ENCODE peak calls at places on chromosome 14, in eight cellular contexts. One of them, this sample, is unnamed.

GRCh38 chr14:61860294-61860918 is 98.2 kb downstream of the SNAPC1 start:
- DNase-seq in AG20443: peak
- DNase-seq in iPS-NIHi11: peak
- DNase-seq in amniotic stem cell: peak
- DNase-seq in activated CD8-positive, alpha-beta memory T cell treated with anti-CD3 and anti-CD28 coated beads for 1 hour: peak
- DNase-seq in fibroblast of pulmonary artery: peak
- DNase-seq in C1 segment of cervical spinal cord: no peak
- DNase-seq in stromal cell of bone marrow: no peak
- DNase-seq in this sample: peak

GRCh38 chr14:93859957-93860356 is 67.2 kb upstream of the FAM181A start:
- DNase-seq in AG20443: no peak
- DNase-seq in iPS-NIHi11: no peak
- DNase-seq in amniotic stem cell: no peak
- DNase-seq in activated CD8-positive, alpha-beta memory T cell treated with anti-CD3 and anti-CD28 coated beads for 1 hour: no peak
- DNase-seq in fibroblast of pulmonary artery: no peak
- DNase-seq in C1 segment of cervical spinal cord: no peak
- DNase-seq in stromal cell of bone marrow: no peak
- DNase-seq in this sample: no peak

GRCh38 chr14:104897286-104898194 is 27.1 kb upstream of the PLD4 start:
- DNase-seq in AG20443: no peak
- DNase-seq in iPS-NIHi11: peak
- DNase-seq in amniotic stem cell: no peak
- DNase-seq in activated CD8-positive, alpha-beta memory T cell treated with anti-CD3 and anti-CD28 coated beads for 1 hour: no peak
- DNase-seq in fibroblast of pulmonary artery: no peak
- DNase-seq in C1 segment of cervical spinal cord: no peak
- DNase-seq in stromal cell of bone marrow: no peak
- DNase-seq in this sample: no peak

GRCh38 chr14:56122306-56122705 is 4.1 kb downstream of the PELI2 start:
- DNase-seq in AG20443: peak
- DNase-seq in iPS-NIHi11: no peak
- DNase-seq in amniotic stem cell: no peak
- DNase-seq in activated CD8-positive, alpha-beta memory T cell treated with anti-CD3 and anti-CD28 coated beads for 1 hour: no peak
- DNase-seq in fibroblast of pulmonary artery: no peak
- DNase-seq in C1 segment of cervical spinal cord: no peak
- DNase-seq in stromal cell of bone marrow: no peak
- DNase-seq in this sample: no peak

GRCh38 chr14:60905930-60906329 is 74.9 kb downstream of the TRMT5 start:
- DNase-seq in AG20443: no peak
- DNase-seq in iPS-NIHi11: no peak
- DNase-seq in amniotic stem cell: no peak
- DNase-seq in activated CD8-positive, alpha-beta memory T cell treated with anti-CD3 and anti-CD28 coated beads for 1 hour: no peak
- DNase-seq in fibroblast of pulmonary artery: no peak
- DNase-seq in C1 segment of cervical spinal cord: no peak
- DNase-seq in stromal cell of bone marrow: no peak
- DNase-seq in this sample: no peak

GRCh38 chr14:77086951-77087350 is 11.1 kb upstream of the CIPC start:
- DNase-seq in AG20443: no peak
- DNase-seq in iPS-NIHi11: no peak
- DNase-seq in amniotic stem cell: no peak
- DNase-seq in activated CD8-positive, alpha-beta memory T cell treated with anti-CD3 and anti-CD28 coated beads for 1 hour: no peak
- DNase-seq in fibroblast of pulmonary artery: peak
- DNase-seq in C1 segment of cervical spinal cord: no peak
- DNase-seq in stromal cell of bone marrow: no peak
- DNase-seq in this sample: no peak

GRCh38 chr14:22509751-22510300 is 79.2 kb downstream of the DAD1 start:
- DNase-seq in AG20443: no peak
- DNase-seq in iPS-NIHi11: no peak
- DNase-seq in amniotic stem cell: no peak
- DNase-seq in activated CD8-positive, alpha-beta memory T cell treated with anti-CD3 and anti-CD28 coated beads for 1 hour: no peak
- DNase-seq in fibroblast of pulmonary artery: no peak
- DNase-seq in C1 segment of cervical spinal cord: no peak
- DNase-seq in stromal cell of bone marrow: no peak
- DNase-seq in this sample: no peak

GRCh38 chr14:92556255-92556741 is 42.7 kb downstream of the RIN3 start:
- DNase-seq in AG20443: no peak
- DNase-seq in iPS-NIHi11: no peak
- DNase-seq in amniotic stem cell: no peak
- DNase-seq in activated CD8-positive, alpha-beta memory T cell treated with anti-CD3 and anti-CD28 coated beads for 1 hour: no peak
- DNase-seq in fibroblast of pulmonary artery: no peak
- DNase-seq in C1 segment of cervical spinal cord: no peak
- DNase-seq in stromal cell of bone marrow: no peak
- DNase-seq in this sample: no peak

GRCh38 chr14:37584211-37585100 is 10.6 kb downstream of the FOXA1 start:
- DNase-seq in AG20443: no peak
- DNase-seq in iPS-NIHi11: no peak
- DNase-seq in amniotic stem cell: no peak
- DNase-seq in activated CD8-positive, alpha-beta memory T cell treated with anti-CD3 and anti-CD28 coated beads for 1 hour: no peak
- DNase-seq in fibroblast of pulmonary artery: no peak
- DNase-seq in C1 segment of cervical spinal cord: no peak
- DNase-seq in stromal cell of bone marrow: no peak
- DNase-seq in this sample: peak

GRCh38 chr14:90536511-90537191 is 139.8 kb downstream of the CALM1 start:
- DNase-seq in AG20443: no peak
- DNase-seq in iPS-NIHi11: no peak
- DNase-seq in amniotic stem cell: no peak
- DNase-seq in activated CD8-positive, alpha-beta memory T cell treated with anti-CD3 and anti-CD28 coated beads for 1 hour: no peak
- DNase-seq in fibroblast of pulmonary artery: no peak
- DNase-seq in C1 segment of cervical spinal cord: no peak
- DNase-seq in stromal cell of bone marrow: no peak
- DNase-seq in this sample: no peak

GRCh38 chr14:101442451-101442850 is 118.8 kb upstream of the DIO3 start:
- DNase-seq in AG20443: no peak
- DNase-seq in iPS-NIHi11: no peak
- DNase-seq in amniotic stem cell: no peak
- DNase-seq in activated CD8-positive, alpha-beta memory T cell treated with anti-CD3 and anti-CD28 coated beads for 1 hour: peak
- DNase-seq in fibroblast of pulmonary artery: no peak
- DNase-seq in C1 segment of cervical spinal cord: no peak
- DNase-seq in stromal cell of bone marrow: no peak
- DNase-seq in this sample: no peak

GRCh38 chr14:54420478-54421116 is 20.6 kb downstream of the CNIH1 start:
- DNase-seq in AG20443: peak
- DNase-seq in iPS-NIHi11: peak
- DNase-seq in amniotic stem cell: no peak
- DNase-seq in activated CD8-positive, alpha-beta memory T cell treated with anti-CD3 and anti-CD28 coated beads for 1 hour: no peak
- DNase-seq in fibroblast of pulmonary artery: peak
- DNase-seq in C1 segment of cervical spinal cord: no peak
- DNase-seq in stromal cell of bone marrow: peak
- DNase-seq in this sample: peak

GRCh38 chr14:85622986-85623385 is 93.0 kb downstream of the FLRT2 start:
- DNase-seq in AG20443: no peak
- DNase-seq in iPS-NIHi11: no peak
- DNase-seq in amniotic stem cell: no peak
- DNase-seq in activated CD8-positive, alpha-beta memory T cell treated with anti-CD3 and anti-CD28 coated beads for 1 hour: no peak
- DNase-seq in fibroblast of pulmonary artery: no peak
- DNase-seq in C1 segment of cervical spinal cord: no peak
- DNase-seq in stromal cell of bone marrow: no peak
- DNase-seq in this sample: no peak

GRCh38 chr14:68278568-68279436 is 459.2 kb downstream of the RAD51B start:
- DNase-seq in AG20443: peak
- DNase-seq in iPS-NIHi11: no peak
- DNase-seq in amniotic stem cell: peak
- DNase-seq in activated CD8-positive, alpha-beta memory T cell treated with anti-CD3 and anti-CD28 coated beads for 1 hour: no peak
- DNase-seq in fibroblast of pulmonary artery: peak
- DNase-seq in C1 segment of cervical spinal cord: no peak
- DNase-seq in stromal cell of bone marrow: peak
- DNase-seq in this sample: no peak

GRCh38 chr14:61033024-61033423 is 52.0 kb downstream of the SLC38A6 start:
- DNase-seq in AG20443: peak
- DNase-seq in iPS-NIHi11: no peak
- DNase-seq in amniotic stem cell: no peak
- DNase-seq in activated CD8-positive, alpha-beta memory T cell treated with anti-CD3 and anti-CD28 coated beads for 1 hour: no peak
- DNase-seq in fibroblast of pulmonary artery: no peak
- DNase-seq in C1 segment of cervical spinal cord: no peak
- DNase-seq in stromal cell of bone marrow: peak
- DNase-seq in this sample: no peak

GRCh38 chr14:76268013-76268376 is 107.9 kb upstream of the ESRRB start:
- DNase-seq in AG20443: no peak
- DNase-seq in iPS-NIHi11: no peak
- DNase-seq in amniotic stem cell: no peak
- DNase-seq in activated CD8-positive, alpha-beta memory T cell treated with anti-CD3 and anti-CD28 coated beads for 1 hour: no peak
- DNase-seq in fibroblast of pulmonary artery: no peak
- DNase-seq in C1 segment of cervical spinal cord: no peak
- DNase-seq in stromal cell of bone marrow: no peak
- DNase-seq in this sample: no peak

GRCh38 chr14:90839024-90839888 is 23.0 kb upstream of the TTC7B start:
- DNase-seq in AG20443: peak
- DNase-seq in iPS-NIHi11: no peak
- DNase-seq in amniotic stem cell: no peak
- DNase-seq in activated CD8-positive, alpha-beta memory T cell treated with anti-CD3 and anti-CD28 coated beads for 1 hour: no peak
- DNase-seq in fibroblast of pulmonary artery: peak
- DNase-seq in C1 segment of cervical spinal cord: no peak
- DNase-seq in stromal cell of bone marrow: peak
- DNase-seq in this sample: no peak

GRCh38 chr14:22291406-22291805 is 297.6 kb downstream of the DAD1 start:
- DNase-seq in AG20443: no peak
- DNase-seq in iPS-NIHi11: no peak
- DNase-seq in amniotic stem cell: no peak
- DNase-seq in activated CD8-positive, alpha-beta memory T cell treated with anti-CD3 and anti-CD28 coated beads for 1 hour: no peak
- DNase-seq in fibroblast of pulmonary artery: peak
- DNase-seq in C1 segment of cervical spinal cord: no peak
- DNase-seq in stromal cell of bone marrow: no peak
- DNase-seq in this sample: no peak

GRCh38 chr14:64293976-64294671 is at the start of gene ESR2:
- DNase-seq in AG20443: peak
- DNase-seq in iPS-NIHi11: peak
- DNase-seq in amniotic stem cell: peak
- DNase-seq in activated CD8-positive, alpha-beta memory T cell treated with anti-CD3 and anti-CD28 coated beads for 1 hour: peak
- DNase-seq in fibroblast of pulmonary artery: peak
- DNase-seq in C1 segment of cervical spinal cord: no peak
- DNase-seq in stromal cell of bone marrow: no peak
- DNase-seq in this sample: peak